ENCODE peak calls at places on chromosomes 16 and 17, in four cellular contexts. Y is NCI-H1694 treated with DMSO at 0.1 percent for 48 hours, D is mesendoderm, J is activated T-helper 1 cell treated with Interleukin-2 at 50 U/mL for 16 hours. F is an unnamed sample.

GRCh38 chr17:81713556-81714411 is 1.7 kb downstream of the SLC25A10 start:
- DNase-seq in J (no peak), D (no peak), Y (no peak), F (no peak)

GRCh38 chr17:7445011-7445927 is at the start of gene CHRNB1:
- DNase-seq in J (no peak), Y (no peak), D (peak), F (no peak)

GRCh38 chr17:2023692-2024571 is 1.2 kb downstream of the RTN4RL1 start:
- DNase-seq in D (peak), J (no peak), Y (no peak), F (peak)

GRCh38 chr16:30619643-30620042 is 9.5 kb upstream of the ZNF689 start:
- DNase-seq in D (no peak), J (no peak), Y (no peak), F (no peak)

GRCh38 chr17:28348979-28349378 is 8.3 kb downstream of the POLDIP2 start:
- DNase-seq in Y (no peak), D (no peak), J (no peak), F (no peak)

GRCh38 chr17:50107790-50108414 is 12.8 kb downstream of the PDK2 start:
- DNase-seq in Y (no peak), D (no peak), J (no peak), F (no peak)

GRCh38 chr16:54175169-54175551 is 111.4 kb downstream of the IRX3 start:
- DNase-seq in D (no peak), Y (no peak), J (no peak), F (no peak)

GRCh38 chr16:56226187-56226586 is 34.9 kb downstream of the GNAO1 start:
- DNase-seq in Y (peak), D (no peak), J (no peak), F (no peak)

GRCh38 chr17:43372273-43372911 is 26.4 kb upstream of the ARL4D start:
- DNase-seq in D (no peak), Y (no peak), J (no peak), F (no peak)

F was measured in T follicular helper cell.